ENCODE peak calls at places on chromosomes 16 and 17, in five cellular contexts. R is HepG2, L is GM12878, T is K562, G is H1. D is an unnamed sample.

GRCh38 chr17:5706835-5707234 is 122.5 kb upstream of the NLRP1 start:
- DNase-seq in L (peak), R (peak), T (peak), G (peak), D (peak)

GRCh38 chr16:88687254-88687576 is 908 bp upstream of the SNAI3 start:
- DNase-seq in L (no peak), R (no peak), G (no peak), T (no peak), D (no peak)

GRCh38 chr16:57846078-57846697 is 43.9 kb upstream of the KIFC3 start:
- DNase-seq in G (peak), L (no peak), T (no peak), R (no peak), D (peak)

GRCh38 chr16:19997264-19997663 is 76.4 kb downstream of the GPR139 start:
- DNase-seq in L (no peak), T (no peak), G (no peak), R (no peak), D (no peak)

GRCh38 chr16:48963901-48964615 is 317.6 kb downstream of the CBLN1 start:
- DNase-seq in T (no peak), R (no peak), G (no peak), L (no peak), D (no peak)

GRCh38 chr16:4051591-4051990 is 64.7 kb downstream of the ADCY9 start:
- DNase-seq in L (no peak), G (no peak), T (no peak), R (no peak), D (no peak)

GRCh38 chr16:89924298-89924924 is 1.3 kb downstream of the TUBB3 start:
- DNase-seq in R (peak), G (peak), L (no peak), T (peak), D (peak)

GRCh38 chr17:42459983-42460300 is 1.3 kb downstream of the ATP6V0A1 start:
- DNase-seq in G (no peak), R (no peak), T (no peak), L (no peak), D (no peak)

GRCh38 chr17:30894236-30894635 is 11.8 kb downstream of the TEFM start:
- DNase-seq in G (no peak), R (no peak), T (no peak), L (no peak), D (no peak)

GRCh38 chr17:82602986-82603385 is 45.3 kb downstream of the WDR45B start:
- DNase-seq in L (peak), T (no peak), R (no peak), G (no peak), D (no peak)

GRCh38 chr17:29150191-29150590 is 30.0 kb downstream of the MYO18A start:
- DNase-seq in L (no peak), G (no peak), T (no peak), R (no peak), D (no peak)

GRCh38 chr17:40503154-40503553 is 1.7 kb upstream of the TNS4 start:
- DNase-seq in T (no peak), L (no peak), G (no peak), R (no peak), D (no peak)

GRCh38 chr16:57941016-57941656 is 29.8 kb downstream of the CNGB1 start:
- DNase-seq in T (no peak), R (no peak), L (no peak), G (no peak), D (no peak)

GRCh38 chr17:71035226-71035625 is 865.9 kb downstream of the KCNJ2 start:
- DNase-seq in G (no peak), R (no peak), L (no peak), T (no peak), D (no peak)

GRCh38 chr17:3947318-3947810 is 16.9 kb downstream of the ATP2A3 start:
- DNase-seq in L (no peak), R (no peak), G (no peak), T (no peak), D (no peak)

GRCh38 chr17:77054926-77055325 is 85.8 kb upstream of the SEC14L1 start:
- DNase-seq in L (no peak), T (no peak), R (no peak), G (no peak), D (no peak)

GRCh38 chr17:9401434-9401833 is 174.2 kb downstream of the STX8 start:
- DNase-seq in T (no peak), L (no peak), R (no peak), G (no peak), D (no peak)

GRCh38 chr16:58082381-58082780 is 46.8 kb downstream of the CFAP20 start:
- DNase-seq in L (no peak), R (no peak), G (no peak), T (no peak), D (no peak)

GRCh38 chr17:42227849-42228696 is 33.8 kb upstream of the GHDC start:
- DNase-seq in L (no peak), G (no peak), T (no peak), R (no peak), D (no peak)

DNA sequence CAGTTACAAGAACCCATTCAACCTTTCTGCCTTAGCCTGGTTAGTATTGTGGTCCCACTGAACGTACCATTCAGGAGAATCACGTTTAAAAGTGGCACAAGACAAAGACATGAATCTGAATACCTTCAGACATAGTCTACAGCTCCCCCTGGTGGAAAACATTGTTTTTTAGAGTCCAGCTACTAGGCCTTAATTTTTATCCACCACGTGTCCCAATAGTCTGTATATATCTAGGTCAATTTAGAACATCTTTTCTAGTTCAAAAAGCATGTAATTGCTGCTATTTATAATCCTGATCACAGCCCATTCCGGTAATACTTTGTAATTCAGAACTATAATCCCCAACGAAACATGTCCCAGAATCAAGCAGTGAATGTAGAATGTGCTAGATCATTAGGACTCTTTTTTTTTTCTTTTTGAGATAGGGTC is 13.7 kb upstream of the GUCY2D start:
- DNase-seq in L (peak), G (no peak), R (peak), T (peak), D (no peak)
- TF ChIP-seq ATF2 in L (no peak), G (no peak), R (no peak), T (no peak), D (no peak)

GRCh38 chr16:11233727-11234376 is 22.2 kb downstream of the SOCS1 start:
- DNase-seq in L (no peak), G (peak), T (peak), R (no peak), D (peak)

GRCh38 chr16:11232302-11232851 is 23.6 kb downstream of the SOCS1 start:
- DNase-seq in G (no peak), T (no peak), L (no peak), R (no peak), D (no peak)

GRCh38 chr16:11231367-11231970 is 24.5 kb downstream of the SOCS1 start:
- DNase-seq in R (no peak), T (peak), G (no peak), L (no peak), D (no peak)

GRCh38 chr16:11234884-11235702 is 20.9 kb downstream of the SOCS1 start:
- DNase-seq in R (no peak), T (no peak), L (no peak), G (no peak), D (no peak)

DNA sequence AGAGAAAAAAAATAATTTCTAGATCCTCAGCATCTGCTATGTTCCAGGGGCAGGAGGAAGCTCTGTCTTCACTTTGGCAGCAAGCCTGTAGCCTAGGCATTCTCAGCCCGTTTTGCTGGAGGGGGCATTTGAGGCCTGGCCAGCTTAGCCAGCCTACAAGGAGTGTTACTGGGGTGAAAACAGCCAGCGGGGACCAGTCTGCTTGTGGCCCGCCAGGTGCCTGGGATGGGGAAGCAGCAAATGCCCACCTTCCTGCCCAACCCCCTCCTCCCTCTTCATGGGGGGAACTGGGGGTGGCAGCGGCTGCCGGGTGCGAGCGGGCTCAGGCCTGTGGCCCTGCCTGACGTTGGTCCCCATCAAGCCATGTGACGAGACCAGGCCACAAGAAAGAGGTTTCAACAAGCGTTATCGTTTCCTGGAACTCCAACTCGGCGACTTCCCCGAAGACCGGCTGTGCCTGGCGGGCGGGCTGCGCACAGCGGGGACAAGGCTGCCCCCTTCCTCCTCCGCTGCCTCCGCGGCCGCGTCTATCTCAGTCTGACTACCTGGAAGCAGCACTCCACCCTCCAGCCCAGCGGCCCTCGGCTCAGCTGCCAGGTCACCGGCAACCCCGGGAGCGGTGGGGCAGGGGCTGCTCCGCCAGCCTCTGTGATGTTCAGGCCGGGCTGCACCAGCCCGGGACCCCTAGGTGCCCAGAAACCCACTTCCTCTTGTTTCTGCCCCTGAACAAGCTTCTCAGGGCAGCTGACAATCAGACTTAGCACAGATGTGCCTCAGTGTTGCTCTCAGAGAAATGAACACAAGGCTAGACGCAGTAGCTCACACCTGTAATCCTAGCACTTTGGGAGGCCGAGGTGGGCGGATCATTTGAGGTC is 22.9 kb downstream of the SOCS1 start:
- DNase-seq in G (peak), T (peak), L (no peak), R (no peak), D (peak)
- TF ChIP-seq ATF2 in G (no peak), T (no peak), L (no peak), R (no peak), D (no peak)

DNA sequence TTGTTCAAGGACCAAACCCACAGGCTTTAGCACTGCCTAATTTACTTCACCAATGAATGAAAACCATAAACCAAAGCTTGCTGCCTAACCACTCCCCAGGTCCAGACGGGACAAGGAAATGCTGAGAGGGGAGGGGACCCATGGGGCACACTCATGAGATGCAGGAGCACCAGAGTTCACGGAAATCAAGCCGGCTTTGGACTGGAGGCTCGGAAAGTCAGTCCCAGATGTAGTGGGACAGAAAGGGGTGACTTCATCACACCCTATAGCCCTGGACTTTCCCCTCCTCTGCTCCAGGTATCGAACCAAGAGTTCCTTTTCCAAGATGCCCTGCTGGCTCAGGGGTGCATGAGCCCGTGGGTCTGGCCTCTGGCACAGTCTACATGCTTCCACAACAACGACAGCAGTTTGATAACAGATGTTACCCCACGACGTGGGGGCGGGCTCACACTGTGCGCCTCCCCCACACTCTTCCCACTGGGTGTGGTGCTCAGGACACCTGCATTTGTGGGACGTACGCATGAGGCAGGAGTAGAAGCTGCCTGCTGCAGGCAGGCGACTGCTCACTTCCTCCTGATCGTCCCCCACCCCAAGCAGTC is 63.2 kb downstream of the AMFR start:
- DNase-seq in G (no peak), T (no peak), R (no peak), L (no peak), D (no peak)
- TF ChIP-seq ATF2 in G (no peak), T (no peak), R (no peak), L (no peak), D (no peak)

GRCh38 chr16:47727131-47727530 is 266.0 kb downstream of the PHKB start:
- DNase-seq in R (no peak), L (no peak), T (no peak), G (no peak), D (no peak)
- TF ChIP-seq ATF2 in R (no peak), L (no peak), T (no peak), G (no peak), D (no peak)

GRCh38 chr17:78138204-78139060 is 7.8 kb upstream of the C17orf99 start:
- DNase-seq in G (peak), T (no peak), L (no peak), R (no peak), D (no peak)

GRCh38 chr17:78140169-78141051 is 5.8 kb upstream of the C17orf99 start:
- DNase-seq in T (peak), R (peak), L (peak), G (peak), D (peak)

GRCh38 chr17:78135858-78136500 is 5.4 kb downstream of the TMC8 start:
- DNase-seq in R (peak), T (no peak), G (no peak), L (no peak), D (no peak)

GRCh38 chr17:78134899-78135385 is 4.4 kb downstream of the TMC8 start:
- DNase-seq in L (no peak), T (no peak), R (no peak), G (no peak), D (no peak)

DNA sequence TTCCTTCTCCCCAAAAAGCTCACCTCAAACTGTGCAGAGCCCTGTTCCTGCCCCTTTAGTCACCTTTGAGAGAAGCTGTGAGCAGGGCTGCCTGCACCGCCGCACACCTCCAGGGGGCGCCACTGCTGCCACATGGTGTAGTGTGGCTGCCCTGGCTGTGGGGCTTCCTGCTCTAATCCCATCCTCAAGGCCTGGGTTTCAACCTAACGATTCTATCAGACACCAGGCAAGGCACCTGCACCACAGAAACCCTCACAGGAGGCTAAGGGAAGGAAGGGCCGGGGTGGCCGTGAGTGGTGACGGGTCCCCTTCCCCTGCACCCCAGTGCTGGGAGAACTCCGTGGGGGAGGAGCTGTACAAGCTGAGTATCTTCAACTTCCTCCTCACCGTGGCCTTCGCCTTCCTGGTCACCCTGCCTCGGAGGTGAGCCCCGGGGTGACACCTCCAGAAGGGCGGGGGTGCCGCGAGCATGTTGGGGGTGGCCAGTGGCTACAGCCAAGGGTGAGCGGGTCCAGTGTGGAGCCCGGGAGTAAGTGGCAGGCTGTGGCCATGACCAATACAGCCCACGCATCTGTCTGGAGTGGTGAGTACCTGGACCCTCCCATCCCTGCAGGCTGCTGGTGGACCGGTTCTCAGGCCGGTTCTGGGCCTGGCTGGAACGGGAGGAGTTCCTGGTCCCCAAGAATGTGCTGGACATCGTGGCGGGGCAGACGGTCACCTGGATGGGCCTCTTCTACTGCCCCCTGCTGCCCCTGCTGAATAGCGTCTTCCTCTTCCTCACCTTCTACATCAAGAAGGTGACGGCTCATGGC is 7.0 kb downstream of the TMC8 start:
- DNase-seq in T (peak), G (peak), L (no peak), R (no peak), D (peak)
- TF ChIP-seq ATF2 in T (no peak), G (no peak), L (no peak), R (no peak), D (no peak)

GRCh38 chr16:66740010-66740409 is 11.4 kb downstream of the DYNC1LI2 start:
- DNase-seq in T (peak), G (no peak), R (peak), L (no peak), D (peak)
- TF ChIP-seq ATF2 in T (no peak), G (no peak), R (no peak), L (no peak), D (no peak)

GRCh38 chr16:85751665-85752501 is 987 bp upstream of the C16orf74 start:
- DNase-seq in T (no peak), G (peak), R (no peak), L (no peak), D (no peak)

GRCh38 chr16:85749686-85750020 is 1.2 kb downstream of the C16orf74 start:
- DNase-seq in T (no peak), R (no peak), G (no peak), L (no peak), D (no peak)

GRCh38 chr16:85752511-85753420 is 1.9 kb upstream of the C16orf74 start:
- DNase-seq in R (peak), L (no peak), T (peak), G (peak), D (peak)

GRCh38 chr16:85750827-85751641 is at the start of gene C16orf74:
- DNase-seq in T (peak), G (no peak), L (no peak), R (no peak), D (peak)

GRCh38 chr16:85750021-85750826 is 672 bp downstream of the C16orf74 start:
- DNase-seq in R (no peak), L (no peak), G (peak), T (peak), D (peak)
- TF ChIP-seq ATF2 in R (no peak), L (no peak), G (no peak), T (no peak), D (no peak)

DNA sequence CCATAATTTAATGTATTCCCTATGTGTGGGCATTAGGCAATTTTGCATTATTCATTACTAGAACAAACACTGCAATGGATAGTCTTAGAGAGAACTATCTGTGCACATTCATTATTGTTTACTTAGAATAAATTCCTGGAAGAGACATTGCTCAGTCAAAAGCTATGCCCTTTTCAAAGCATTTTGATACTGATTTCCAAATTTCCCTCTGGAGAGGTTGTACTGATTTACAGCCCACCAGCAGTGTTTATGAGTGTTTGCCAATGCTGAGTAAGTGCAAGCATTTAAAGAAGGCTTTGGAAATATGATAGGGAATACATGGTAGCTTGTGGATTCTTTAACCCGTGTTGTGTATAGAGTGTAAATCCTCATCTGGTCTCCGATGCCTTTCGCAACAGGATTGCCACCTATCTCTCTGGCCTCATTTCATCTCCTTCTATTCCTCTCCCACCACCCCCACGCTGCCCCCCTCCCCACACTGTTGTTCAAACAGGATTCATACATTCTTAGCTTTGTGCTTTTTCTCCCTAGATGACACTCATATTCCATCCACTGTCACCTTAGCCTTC is 33.4 kb upstream of the MMD start:
- DNase-seq in T (no peak), L (no peak), G (no peak), R (peak), D (no peak)
- TF ChIP-seq ATF2 in T (no peak), L (no peak), G (no peak), R (no peak), D (no peak)